ENCODE peak calls at places on chromosomes 6 and 20, in seven cellular contexts. Q is ACHN; R is activated CD4-positive, alpha-beta T cell treated with anti-CD3 and anti-CD28 coated beads, Interleukin-2, amount 10 ng/mL, durations not matched to agents 24 days and 14 days; T is progenitor cell of endocrine pancreas; O is nucleus accumbens; S is fibroblast of the aortic adventitia; C is GM04503. P is an unnamed sample.

GRCh38 chr6:92756912-92757311 is 662.4 kb downstream of the EPHA7 start:
- DNase-seq in Q (no peak), R (no peak), T (no peak), O (no peak), S (no peak), C (no peak), P (no peak)

GRCh38 chr6:11971154-11971553 is 41.0 kb upstream of the HIVEP1 start:
- DNase-seq in Q (no peak), R (no peak), T (no peak), O (no peak), S (peak), C (peak), P (no peak)

GRCh38 chr6:99979953-99980352 is 14.1 kb downstream of the MCHR2 start:
- DNase-seq in Q (no peak), R (no peak), T (no peak), O (no peak), S (no peak), C (no peak), P (no peak)

GRCh38 chr6:123091091-123091895 is 95.3 kb downstream of the CLVS2 start:
- DNase-seq in Q (no peak), R (no peak), T (no peak), O (no peak), S (peak), C (no peak), P (no peak)

GRCh38 chr6:105402090-105402980 is 547 bp downstream of the PREP start:
- DNase-seq in Q (peak), R (peak), T (no peak), O (no peak), S (peak), C (no peak), P (no peak)

GRCh38 chr6:32968770-32969684 is 633 bp downstream of the BRD2 start:
- DNase-seq in Q (peak), R (peak), T (peak), O (peak), S (peak), C (peak), P (peak)

GRCh38 chr20:13338999-13339411 is 117.9 kb downstream of the ISM1 start:
- DNase-seq in Q (no peak), R (no peak), T (no peak), O (no peak), S (no peak), C (no peak), P (no peak)

GRCh38 chr20:38460040-38460623 is 12.5 kb upstream of the RALGAPB start:
- DNase-seq in Q (peak), R (no peak), T (no peak), O (no peak), S (peak), C (no peak), P (no peak)

GRCh38 chr6:128305228-128305627 is 215.2 kb downstream of the PTPRK start:
- DNase-seq in Q (no peak), R (no peak), T (no peak), O (no peak), S (no peak), C (peak), P (no peak)

P was measured in T-helper 9 cell.